ENCODE peak calls at places on chromosomes 7 and 10, in eight cellular contexts. One of them, this sample, is unnamed. For H3K27me3, the result is how much of the 10 kb centered on the place peaks cover.

GRCh38 chr7:123502216-123502615 is 32.2 kb downstream of the IQUB start:
- DNase-seq in ascending aorta: no peak
- DNase-seq in psoas muscle: no peak
- DNase-seq in thoracic aorta: no peak
- DNase-seq in ovary: no peak
- DNase-seq in colonic mucosa: no peak
- DNase-seq in CD8-positive, alpha-beta T cell: no peak
- DNase-seq in testis: no peak
- DNase-seq in this sample: no peak

GRCh38 chr7:137886706-137887105 is 39.9 kb upstream of the DGKI start:
- DNase-seq in ascending aorta: no peak
- DNase-seq in colonic mucosa: no peak
- DNase-seq in psoas muscle: no peak
- DNase-seq in ovary: no peak
- DNase-seq in testis: no peak
- DNase-seq in CD8-positive, alpha-beta T cell: no peak
- DNase-seq in thoracic aorta: no peak
- DNase-seq in this sample: peak

GRCh38 chr7:44286182-44286617 is 39.2 kb downstream of the CAMK2B start:
- DNase-seq in testis: no peak
- DNase-seq in ovary: peak
- DNase-seq in psoas muscle: peak
- DNase-seq in thoracic aorta: no peak
- DNase-seq in colonic mucosa: no peak
- DNase-seq in CD8-positive, alpha-beta T cell: no peak
- DNase-seq in ascending aorta: peak
- DNase-seq in this sample: no peak

GRCh38 chr10:11395581-11396310 is 215.7 kb downstream of the USP6NL start:
- DNase-seq in testis: no peak
- DNase-seq in ovary: no peak
- DNase-seq in thoracic aorta: no peak
- DNase-seq in CD8-positive, alpha-beta T cell: no peak
- DNase-seq in ascending aorta: peak
- DNase-seq in psoas muscle: no peak
- DNase-seq in colonic mucosa: no peak
- DNase-seq in this sample: no peak

GRCh38 chr10:114629824-114630430 is 28.1 kb downstream of the ABLIM1 start:
- DNase-seq in CD8-positive, alpha-beta T cell: no peak
- DNase-seq in testis: no peak
- DNase-seq in ascending aorta: no peak
- DNase-seq in psoas muscle: no peak
- DNase-seq in ovary: no peak
- DNase-seq in colonic mucosa: no peak
- DNase-seq in thoracic aorta: no peak
- DNase-seq in this sample: peak

GRCh38 chr7:150997075-150997511 is 6.3 kb downstream of the NOS3 start:
- DNase-seq in colonic mucosa: no peak
- DNase-seq in CD8-positive, alpha-beta T cell: no peak
- DNase-seq in ovary: no peak
- DNase-seq in psoas muscle: no peak
- DNase-seq in ascending aorta: no peak
- DNase-seq in testis: no peak
- DNase-seq in thoracic aorta: no peak
- DNase-seq in this sample: no peak

GRCh38 chr7:65983965-65984654 is 2.1 kb upstream of the GUSB start:
- DNase-seq in testis: no peak
- DNase-seq in CD8-positive, alpha-beta T cell: no peak
- DNase-seq in ovary: no peak
- DNase-seq in ascending aorta: no peak
- DNase-seq in psoas muscle: no peak
- DNase-seq in colonic mucosa: no peak
- DNase-seq in thoracic aorta: no peak
- DNase-seq in this sample: no peak

GRCh38 chr7:149161241-149161848 is 14.1 kb downstream of the ZNF398 start:
- DNase-seq in ovary: no peak
- DNase-seq in CD8-positive, alpha-beta T cell: no peak
- DNase-seq in testis: no peak
- DNase-seq in ascending aorta: no peak
- DNase-seq in psoas muscle: no peak
- DNase-seq in thoracic aorta: no peak
- DNase-seq in colonic mucosa: no peak
- DNase-seq in this sample: no peak

GRCh38 chr10:119940487-119940886 is 48.0 kb downstream of the SEC23IP start:
- DNase-seq in ascending aorta: no peak
- DNase-seq in ovary: no peak
- DNase-seq in testis: no peak
- DNase-seq in colonic mucosa: no peak
- DNase-seq in thoracic aorta: no peak
- DNase-seq in psoas muscle: no peak
- DNase-seq in CD8-positive, alpha-beta T cell: no peak
- DNase-seq in this sample: peak

GRCh38 chr10:102283890-102284289 is 38.6 kb downstream of the GBF1 start:
- DNase-seq in psoas muscle: no peak
- DNase-seq in testis: no peak
- DNase-seq in colonic mucosa: no peak
- DNase-seq in ascending aorta: no peak
- DNase-seq in thoracic aorta: no peak
- DNase-seq in ovary: no peak
- DNase-seq in CD8-positive, alpha-beta T cell: no peak
- DNase-seq in this sample: no peak

GRCh38 chr10:34985823-34986222 is 104.3 kb downstream of the CUL2 start:
- DNase-seq in colonic mucosa: no peak
- DNase-seq in ovary: peak
- DNase-seq in psoas muscle: no peak
- DNase-seq in thoracic aorta: no peak
- DNase-seq in ascending aorta: no peak
- DNase-seq in testis: peak
- DNase-seq in CD8-positive, alpha-beta T cell: no peak
- DNase-seq in this sample: no peak
- TF ChIP-seq CTCF in colonic mucosa: no peak
- TF ChIP-seq CTCF in ovary: no peak
- TF ChIP-seq CTCF in psoas muscle: no peak
- TF ChIP-seq CTCF in thoracic aorta: no peak
- TF ChIP-seq CTCF in ascending aorta: no peak
- TF ChIP-seq CTCF in testis: no peak
- TF ChIP-seq CTCF in CD8-positive, alpha-beta T cell: no peak
- TF ChIP-seq CTCF in this sample: peak

DNA sequence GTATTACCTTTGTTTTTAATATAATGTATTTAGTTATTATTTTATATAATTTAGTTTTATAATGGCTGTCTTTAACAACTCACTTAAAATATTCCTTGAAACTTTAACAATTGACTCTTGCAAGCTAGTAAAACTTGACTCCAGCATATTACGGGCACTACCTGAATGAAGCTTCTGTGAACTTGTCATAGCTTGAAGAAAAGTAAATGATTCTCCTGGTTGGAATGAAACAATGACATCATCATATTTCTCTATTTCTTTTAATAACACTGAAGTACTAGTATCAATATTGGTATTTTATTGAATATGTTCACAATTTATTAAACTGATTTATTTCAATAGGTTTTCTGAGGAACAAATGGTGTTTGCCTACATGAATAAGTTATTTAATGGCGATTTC is 128.4 kb upstream of the PHF14 start:
- DNase-seq in thoracic aorta: no peak
- DNase-seq in psoas muscle: no peak
- DNase-seq in CD8-positive, alpha-beta T cell: no peak
- DNase-seq in testis: no peak
- DNase-seq in colonic mucosa: no peak
- DNase-seq in ascending aorta: no peak
- DNase-seq in ovary: no peak
- DNase-seq in this sample: no peak
- H3K27me3 ChIP-seq in thoracic aorta: under half
- H3K27me3 ChIP-seq in psoas muscle: under half
- H3K27me3 ChIP-seq in CD8-positive, alpha-beta T cell: under half
- H3K27me3 ChIP-seq in testis: under half
- H3K27me3 ChIP-seq in colonic mucosa: under half
- H3K27me3 ChIP-seq in ascending aorta: under half
- H3K27me3 ChIP-seq in ovary: under half
- H3K27me3 ChIP-seq in this sample: under half

GRCh38 chr10:84195044-84195830 is 900 bp downstream of the CDHR1 start:
- DNase-seq in testis: no peak
- DNase-seq in ovary: no peak
- DNase-seq in psoas muscle: no peak
- DNase-seq in CD8-positive, alpha-beta T cell: no peak
- DNase-seq in colonic mucosa: no peak
- DNase-seq in ascending aorta: no peak
- DNase-seq in thoracic aorta: no peak
- DNase-seq in this sample: no peak

GRCh38 chr10:84193327-84193726 is 1.0 kb upstream of the CDHR1 start:
- DNase-seq in thoracic aorta: no peak
- DNase-seq in ovary: no peak
- DNase-seq in testis: no peak
- DNase-seq in colonic mucosa: no peak
- DNase-seq in CD8-positive, alpha-beta T cell: no peak
- DNase-seq in ascending aorta: no peak
- DNase-seq in psoas muscle: no peak
- DNase-seq in this sample: no peak

GRCh38 chr10:84196083-84196482 is 1.7 kb downstream of the CDHR1 start:
- DNase-seq in psoas muscle: no peak
- DNase-seq in testis: no peak
- DNase-seq in CD8-positive, alpha-beta T cell: no peak
- DNase-seq in ovary: no peak
- DNase-seq in thoracic aorta: no peak
- DNase-seq in colonic mucosa: peak
- DNase-seq in ascending aorta: no peak
- DNase-seq in this sample: no peak

GRCh38 chr10:84194424-84195043 is at the start of gene CDHR1:
- DNase-seq in CD8-positive, alpha-beta T cell: peak
- DNase-seq in psoas muscle: no peak
- DNase-seq in ascending aorta: no peak
- DNase-seq in testis: peak
- DNase-seq in colonic mucosa: peak
- DNase-seq in thoracic aorta: no peak
- DNase-seq in ovary: no peak
- DNase-seq in this sample: peak

DNA sequence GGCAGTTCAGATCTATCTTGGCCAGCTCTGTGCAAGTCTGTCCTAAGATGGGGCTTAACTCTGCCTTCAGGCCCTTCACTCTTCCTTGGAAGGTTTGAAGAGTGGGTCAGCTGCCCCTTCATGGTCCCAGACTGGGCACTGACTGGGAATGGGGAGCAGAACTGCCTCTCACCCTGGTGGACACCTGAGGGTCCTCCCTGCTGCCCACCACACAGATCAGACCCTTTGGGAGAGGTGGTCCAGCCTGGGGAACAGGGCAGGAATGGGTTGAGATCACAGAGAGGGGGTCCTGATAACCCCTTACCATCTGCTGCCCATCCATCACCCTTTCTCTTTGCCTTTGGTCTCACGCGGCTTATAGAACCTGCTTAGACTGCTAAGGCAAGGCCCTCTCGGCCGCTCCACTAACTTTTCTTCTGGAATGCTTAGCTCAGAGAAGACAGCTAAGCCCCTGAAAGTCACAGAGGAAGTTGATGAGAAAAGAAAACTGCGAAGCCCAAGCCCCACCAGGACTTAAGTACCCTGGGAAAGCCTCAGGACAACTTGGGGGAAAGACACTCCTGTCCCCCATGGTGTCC is 402 bp upstream of the CDHR1 start:
- DNase-seq in ovary: no peak
- DNase-seq in colonic mucosa: no peak
- DNase-seq in psoas muscle: no peak
- DNase-seq in thoracic aorta: no peak
- DNase-seq in ascending aorta: no peak
- DNase-seq in testis: no peak
- DNase-seq in CD8-positive, alpha-beta T cell: no peak
- DNase-seq in this sample: no peak
- H3K4me3 ChIP-seq in ovary: no peak
- H3K4me3 ChIP-seq in colonic mucosa: peak
- H3K4me3 ChIP-seq in psoas muscle: peak
- H3K4me3 ChIP-seq in thoracic aorta: peak
- H3K4me3 ChIP-seq in ascending aorta: peak
- H3K4me3 ChIP-seq in testis: peak
- H3K4me3 ChIP-seq in CD8-positive, alpha-beta T cell: peak
- H3K4me3 ChIP-seq in this sample: no peak

DNA sequence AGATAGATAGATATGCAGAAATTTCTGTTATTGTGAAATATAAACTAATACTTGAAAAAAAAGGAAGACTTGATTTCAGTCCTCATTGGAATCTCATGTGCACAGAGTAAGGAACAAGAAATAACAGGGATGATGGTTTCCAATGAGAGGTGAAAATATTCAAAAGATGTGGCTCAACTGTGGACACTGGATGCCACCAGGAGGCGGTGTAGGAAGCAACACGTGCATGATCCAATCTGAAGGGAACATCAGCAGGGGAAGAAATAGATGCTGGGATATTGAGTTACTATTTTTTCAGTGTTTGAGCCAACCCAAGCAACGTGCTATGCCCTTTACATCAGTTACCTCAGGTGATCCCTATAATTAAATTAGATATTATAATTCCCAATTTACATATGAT is 710.8 kb upstream of the LRRTM3 start:
- DNase-seq in psoas muscle: no peak
- DNase-seq in thoracic aorta: no peak
- DNase-seq in ovary: no peak
- DNase-seq in CD8-positive, alpha-beta T cell: no peak
- DNase-seq in ascending aorta: no peak
- DNase-seq in colonic mucosa: no peak
- DNase-seq in testis: peak
- DNase-seq in this sample: no peak
- TF ChIP-seq CTCF in psoas muscle: no peak
- TF ChIP-seq CTCF in thoracic aorta: no peak
- TF ChIP-seq CTCF in ovary: no peak
- TF ChIP-seq CTCF in CD8-positive, alpha-beta T cell: no peak
- TF ChIP-seq CTCF in ascending aorta: no peak
- TF ChIP-seq CTCF in colonic mucosa: no peak
- TF ChIP-seq CTCF in testis: no peak
- TF ChIP-seq CTCF in this sample: no peak

GRCh38 chr7:37427276-37427940 is 21.3 kb downstream of the ELMO1 start:
- DNase-seq in psoas muscle: no peak
- DNase-seq in ovary: no peak
- DNase-seq in thoracic aorta: no peak
- DNase-seq in colonic mucosa: no peak
- DNase-seq in CD8-positive, alpha-beta T cell: no peak
- DNase-seq in testis: no peak
- DNase-seq in ascending aorta: no peak
- DNase-seq in this sample: no peak

GRCh38 chr7:37425504-37425903 is 23.2 kb downstream of the ELMO1 start:
- DNase-seq in CD8-positive, alpha-beta T cell: no peak
- DNase-seq in ascending aorta: no peak
- DNase-seq in testis: no peak
- DNase-seq in psoas muscle: no peak
- DNase-seq in ovary: no peak
- DNase-seq in thoracic aorta: no peak
- DNase-seq in colonic mucosa: no peak
- DNase-seq in this sample: no peak

GRCh38 chr7:37421820-37422219 is 26.8 kb downstream of the ELMO1 start:
- DNase-seq in testis: no peak
- DNase-seq in psoas muscle: no peak
- DNase-seq in ascending aorta: no peak
- DNase-seq in ovary: no peak
- DNase-seq in thoracic aorta: no peak
- DNase-seq in colonic mucosa: no peak
- DNase-seq in CD8-positive, alpha-beta T cell: no peak
- DNase-seq in this sample: peak

GRCh38 chr7:37424532-37424931 is 24.1 kb downstream of the ELMO1 start:
- DNase-seq in CD8-positive, alpha-beta T cell: no peak
- DNase-seq in psoas muscle: no peak
- DNase-seq in colonic mucosa: no peak
- DNase-seq in testis: no peak
- DNase-seq in ovary: no peak
- DNase-seq in ascending aorta: no peak
- DNase-seq in thoracic aorta: no peak
- DNase-seq in this sample: no peak

GRCh38 chr7:37424995-37425394 is 23.7 kb downstream of the ELMO1 start:
- DNase-seq in psoas muscle: no peak
- DNase-seq in CD8-positive, alpha-beta T cell: no peak
- DNase-seq in testis: no peak
- DNase-seq in thoracic aorta: no peak
- DNase-seq in ovary: no peak
- DNase-seq in colonic mucosa: no peak
- DNase-seq in ascending aorta: no peak
- DNase-seq in this sample: no peak
- H3K27me3 ChIP-seq in psoas muscle: under half
- H3K27me3 ChIP-seq in CD8-positive, alpha-beta T cell: under half
- H3K27me3 ChIP-seq in testis: under half
- H3K27me3 ChIP-seq in thoracic aorta: under half
- H3K27me3 ChIP-seq in ovary: under half
- H3K27me3 ChIP-seq in colonic mucosa: under half
- H3K27me3 ChIP-seq in ascending aorta: under half
- H3K27me3 ChIP-seq in this sample: under half

This sample was measured in fibroblast of lung.